ENCODE peak calls at places on chromosomes 13 and 19, in four cellular contexts. I, P, Y and X are unnamed samples. For H3K4me1, the result is how much of the 10 kb centered on the place peaks cover.

GRCh38 chr13:61255035-61255796 is 160.4 kb downstream of the PCDH20 start:
- DNase-seq in Y (peak), P (no peak), I (no peak), X (no peak)

GRCh38 chr19:35166100-35167063 is 11.8 kb downstream of the FXYD5 start:
- DNase-seq in I (no peak), P (peak), Y (no peak), X (no peak)

GRCh38 chr13:79538757-79539156 is 57.8 kb downstream of the NDFIP2 start:
- DNase-seq in I (no peak), P (no peak), Y (no peak), X (no peak)

GRCh38 chr13:97222934-97223710 is 989 bp downstream of the MBNL2 start:
- DNase-seq in P (no peak), I (no peak), Y (no peak), X (no peak)

GRCh38 chr13:113109151-113110047 is 3.8 kb downstream of the F7 start:
- DNase-seq in I (no peak), Y (peak), P (no peak), X (no peak)

GRCh38 chr19:37227996-37228395 is 10.0 kb downstream of the ZNF383 start:
- DNase-seq in Y (peak), P (no peak), I (no peak), X (no peak)

GRCh38 chr19:3494559-3494958 is 5.9 kb downstream of the DOHH start:
- DNase-seq in Y (no peak), I (no peak), P (no peak), X (no peak)

GRCh38 chr19:10991521-10992081 is 30.8 kb downstream of the SMARCA4 start:
- DNase-seq in Y (no peak), I (no peak), P (no peak), X (no peak)

GRCh38 chr13:39310961-39311360 is 272.7 kb downstream of the NHLRC3 start:
- DNase-seq in Y (no peak), I (no peak), P (no peak), X (no peak)

GRCh38 chr13:42497798-42498197 is 76.2 kb upstream of the TNFSF11 start:
- DNase-seq in Y (no peak), P (no peak), I (peak), X (no peak)

GRCh38 chr13:25218011-25218410 is 45.9 kb upstream of the AMER2 start:
- DNase-seq in I (no peak), Y (peak), P (no peak), X (no peak)

GRCh38 chr19:3075605-3076431 is 13.5 kb upstream of the TLE5 start:
- DNase-seq in Y (peak), I (no peak), P (peak), X (no peak)

GRCh38 chr19:52492201-52492960 is 35.1 kb upstream of the ZNF808 start:
- DNase-seq in Y (peak), P (peak), I (no peak), X (peak)
- TF ChIP-seq ZNF274 in Y (no peak), P (no peak), I (no peak), X (no peak)

DNA sequence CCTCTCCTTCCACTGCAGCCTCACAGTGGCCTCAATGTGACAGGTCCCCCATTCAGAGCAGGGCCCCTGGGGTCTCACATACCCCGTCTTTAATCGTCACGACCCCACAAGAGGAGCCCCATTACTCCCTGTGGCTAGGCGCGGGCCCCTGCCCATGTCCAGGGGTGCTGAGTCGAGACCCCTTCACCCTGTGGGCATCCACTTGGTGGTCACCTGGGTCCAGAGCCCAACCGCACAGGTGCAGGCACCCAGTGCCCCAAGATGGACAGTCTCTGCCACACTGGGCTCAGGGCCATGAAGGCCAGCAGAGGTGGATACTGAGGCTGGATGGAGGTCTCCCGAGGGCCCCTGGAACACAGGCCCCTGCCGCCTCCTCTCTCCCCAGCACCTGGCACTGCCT is 3.0 kb downstream of the TMEM259 start:
- DNase-seq in I (no peak), P (no peak), Y (no peak), X (no peak)
- H3K4me1 ChIP-seq in I (under half), P (under half), Y (under half), X (under half)

DNA sequence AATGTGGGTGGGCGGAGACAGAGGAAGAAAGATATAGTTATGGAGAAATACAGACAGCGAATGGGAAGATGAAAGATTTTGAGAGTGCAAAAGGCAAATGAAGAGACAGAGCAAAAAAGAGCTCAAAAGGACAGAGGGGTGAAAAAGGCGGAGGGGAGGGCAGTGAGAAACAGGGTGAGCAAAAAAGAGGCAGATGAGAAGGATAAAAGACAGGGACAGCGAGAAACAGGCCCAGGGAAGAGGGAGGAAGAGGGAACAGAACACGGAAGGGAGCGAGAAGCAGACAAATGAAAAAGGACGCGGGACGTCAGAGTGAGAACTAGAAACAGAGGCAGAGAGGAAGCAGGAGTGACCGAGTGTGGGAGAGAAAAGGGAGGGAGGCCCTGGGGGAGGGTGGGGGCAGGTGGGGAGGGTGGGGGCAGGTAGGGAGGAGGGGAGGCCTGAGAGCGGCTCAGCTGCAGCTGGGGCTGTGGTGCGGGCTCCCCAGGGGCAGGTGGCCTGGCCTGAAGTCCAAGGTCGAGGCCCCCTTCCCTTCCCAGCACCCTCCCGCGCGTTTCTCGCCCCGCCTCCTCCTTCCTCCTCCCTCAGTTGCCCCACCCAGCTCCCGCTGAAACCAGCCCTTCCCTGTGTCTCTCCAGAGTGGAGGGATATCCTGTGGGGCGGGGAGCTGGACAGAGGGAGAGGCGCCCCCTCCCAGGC is 2.9 kb downstream of the KLK1 start:
- DNase-seq in P (peak), Y (peak), I (peak), X (no peak)
- TF ChIP-seq YY1 in P (no peak), Y (no peak), I (no peak), X (no peak)

DNA sequence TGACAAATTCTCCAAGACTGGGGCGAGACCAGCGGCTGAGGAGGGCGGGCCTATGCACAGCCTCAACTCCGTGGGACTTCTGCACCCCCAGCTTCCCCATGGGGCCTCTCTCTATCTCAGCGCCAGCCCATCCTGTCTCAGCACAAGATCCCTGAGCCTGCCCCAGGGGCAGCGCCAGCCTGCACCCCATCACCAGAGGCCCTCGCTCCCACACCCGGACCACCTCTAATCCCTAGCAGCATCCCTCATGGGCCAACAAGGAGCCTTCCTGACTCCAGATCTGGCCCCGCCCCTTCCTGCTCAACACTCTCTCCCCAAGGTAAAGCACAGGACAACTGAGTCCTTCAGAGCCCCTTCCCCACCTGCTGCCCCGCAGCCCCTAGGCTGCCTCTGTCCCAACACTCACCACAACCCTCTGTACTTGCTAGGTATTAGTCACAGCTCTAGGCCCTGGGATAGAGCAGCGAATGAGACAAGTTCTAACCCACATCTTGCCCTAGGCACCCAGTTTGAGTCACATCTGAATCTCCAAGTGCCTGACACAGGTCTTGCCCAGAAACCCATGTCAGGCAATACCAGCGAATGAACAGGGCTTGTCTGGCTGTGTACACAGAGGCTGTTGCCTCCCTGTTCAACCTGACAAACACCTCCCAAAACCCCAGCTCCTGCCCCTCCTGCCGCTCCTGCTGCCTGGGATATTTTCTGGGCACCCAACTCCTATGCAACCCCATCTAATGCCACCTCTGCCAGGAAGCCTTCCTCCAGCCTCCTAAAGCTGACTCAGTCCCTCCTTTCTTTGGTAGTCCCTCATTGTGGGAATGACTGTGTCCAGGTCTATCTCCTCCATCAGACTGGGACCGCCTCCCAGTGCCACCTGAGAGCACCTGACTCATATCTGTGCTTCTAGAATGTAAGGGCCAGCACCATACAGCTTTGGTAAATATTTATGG is 18.6 kb downstream of the GRIK5 start:
- DNase-seq in I (no peak), P (no peak), Y (no peak), X (no peak)
- TF ChIP-seq ZNF274 in I (no peak), P (no peak), Y (no peak), X (no peak)

DNA sequence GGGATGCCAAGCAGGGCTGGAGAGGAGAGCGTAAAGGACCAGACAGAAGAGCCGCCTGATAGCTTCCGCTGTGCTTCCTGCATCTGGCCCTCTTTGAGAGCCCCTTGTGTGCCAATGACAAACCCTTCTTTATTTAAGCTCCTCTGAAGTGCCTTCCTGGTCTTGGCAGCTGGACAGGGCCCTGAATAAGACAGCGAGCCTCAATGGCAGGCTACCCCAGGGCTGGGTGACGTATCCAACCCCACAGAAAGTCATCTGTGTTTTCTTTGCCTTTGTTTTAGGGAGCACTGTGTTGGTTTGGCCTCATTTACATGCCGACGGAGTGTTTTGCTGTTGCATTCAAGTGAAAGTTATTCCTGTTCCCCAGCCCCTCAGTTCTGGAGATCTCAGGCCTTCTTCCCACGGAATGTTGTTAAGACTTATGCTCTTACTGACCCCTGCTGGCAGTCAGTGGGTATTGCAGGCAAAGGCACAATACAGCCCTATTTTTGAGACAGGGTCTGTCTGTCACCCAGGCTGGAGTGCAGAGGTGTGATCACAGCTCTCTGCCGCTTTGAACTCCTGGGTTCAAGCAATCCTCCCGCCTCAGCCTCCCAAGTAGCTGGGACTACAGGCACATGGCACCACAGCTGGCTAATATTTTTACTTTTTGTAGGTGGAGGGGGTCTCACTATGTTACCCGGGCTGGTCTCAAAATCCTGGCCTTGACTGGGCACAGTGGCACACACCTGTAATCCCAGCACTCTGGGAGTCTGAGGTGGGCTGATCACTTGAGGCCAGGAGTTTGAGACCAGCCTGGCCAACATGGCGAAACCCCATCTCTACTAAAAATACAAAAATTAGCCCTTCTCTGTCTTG is 16.8 kb downstream of the CCL25 start:
- DNase-seq in Y (peak), I (no peak), P (peak), X (peak)
- H3K4me1 ChIP-seq in Y (under half), I (under half), P (under half), X (under half)

DNA sequence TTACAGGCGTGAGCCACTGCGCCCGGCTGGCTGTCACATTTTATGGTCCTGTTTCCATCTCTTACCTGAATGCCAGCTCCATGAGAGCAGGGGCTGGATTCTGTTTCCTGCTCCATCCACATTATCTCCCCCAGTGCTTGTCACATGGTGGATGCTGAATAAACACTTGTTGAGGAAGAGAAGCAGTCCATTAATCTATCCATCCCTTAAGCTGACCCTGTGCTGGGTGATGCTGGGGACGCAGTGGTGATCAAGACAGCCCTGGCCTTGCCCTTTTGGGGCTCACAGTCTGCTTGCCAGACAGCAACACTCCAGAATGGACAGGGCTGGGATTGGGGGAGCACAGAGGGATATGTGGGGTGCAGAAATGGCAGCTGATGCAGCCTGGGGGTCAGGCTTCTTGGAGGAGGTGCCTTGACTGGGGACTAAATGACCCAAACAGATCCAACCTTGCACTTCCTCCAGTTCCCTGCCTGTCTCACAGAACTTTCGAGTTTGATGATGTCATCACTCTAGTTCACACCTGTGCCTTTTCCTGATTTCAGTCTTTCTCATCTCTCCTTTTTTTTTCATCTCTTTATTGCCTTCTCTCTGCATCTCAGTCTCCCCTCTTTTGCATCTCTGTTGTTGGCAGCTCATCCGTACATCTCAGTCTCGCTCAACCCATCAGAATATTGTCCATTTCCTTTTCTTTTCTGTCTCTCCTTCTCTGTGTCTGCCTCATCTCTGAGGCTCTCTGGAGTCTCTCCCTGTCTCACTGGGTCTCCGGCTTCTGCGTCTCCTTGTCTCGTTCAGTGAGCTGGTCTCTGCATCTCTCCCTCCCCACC is 4.6 kb downstream of the IRF2BP1 start:
- DNase-seq in I (no peak), P (no peak), Y (no peak), X (no peak)
- TF ChIP-seq YY1 in I (no peak), P (no peak), Y (no peak), X (no peak)

DNA sequence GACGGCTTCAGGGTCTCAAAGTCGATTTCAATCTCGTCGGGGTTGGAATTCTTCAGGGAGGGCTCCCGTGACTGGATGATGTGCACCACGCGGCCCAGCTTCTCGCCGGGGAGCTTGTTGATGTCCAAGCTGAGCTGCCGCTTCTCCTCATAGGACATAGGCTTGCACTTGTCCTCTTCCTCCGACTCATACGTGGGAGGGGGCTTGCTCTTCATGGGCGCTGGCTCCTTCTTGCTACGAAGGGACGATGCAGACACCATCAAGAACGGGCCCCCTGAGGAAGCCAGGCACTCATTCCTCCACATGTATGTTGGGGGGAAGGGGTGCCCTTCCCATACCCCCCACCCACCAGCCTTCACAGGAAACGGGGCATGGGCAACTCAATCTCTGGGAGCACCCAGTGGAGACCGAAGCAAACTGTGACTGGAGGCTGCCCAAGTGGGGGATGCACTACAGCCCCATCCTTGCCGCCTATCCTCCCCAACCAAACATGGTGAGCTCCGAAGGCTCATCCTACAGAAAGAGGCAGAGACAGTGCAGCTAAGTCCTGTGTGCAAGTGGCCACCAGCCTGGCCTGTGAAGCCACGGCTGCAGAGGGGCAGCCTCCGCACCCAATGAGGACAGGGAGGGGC is 23.2 kb upstream of the EPHX3 start:
- DNase-seq in I (no peak), Y (no peak), P (no peak), X (no peak)
- TF ChIP-seq ZNF274 in I (no peak), Y (no peak), P (no peak), X (no peak)